ENCODE peak calls at places on chromosomes 1 and 21, in four cellular contexts. One of them, this sample, is unnamed.

GRCh38 chr1:43783671-43784205 is 76.4 kb downstream of the ST3GAL3 start:
- DNase-seq in dorsolateral prefrontal cortex: no peak
- DNase-seq in cardiac fibroblast: peak
- DNase-seq in Peyer's patch: no peak
- DNase-seq in this sample: no peak

GRCh38 chr1:22484741-22485140 is 33.1 kb downstream of the ZBTB40 start:
- DNase-seq in dorsolateral prefrontal cortex: no peak
- DNase-seq in cardiac fibroblast: no peak
- DNase-seq in Peyer's patch: no peak
- DNase-seq in this sample: no peak

GRCh38 chr1:62299426-62300200 is 19.6 kb downstream of the KANK4 start:
- DNase-seq in dorsolateral prefrontal cortex: no peak
- DNase-seq in cardiac fibroblast: no peak
- DNase-seq in Peyer's patch: no peak
- DNase-seq in this sample: no peak

GRCh38 chr1:89198081-89198480 is 661 bp downstream of the GBP4 start:
- DNase-seq in dorsolateral prefrontal cortex: no peak
- DNase-seq in cardiac fibroblast: no peak
- DNase-seq in Peyer's patch: no peak
- DNase-seq in this sample: no peak

GRCh38 chr1:26986658-26987057 is 6.8 kb upstream of the TRNP1 start:
- DNase-seq in dorsolateral prefrontal cortex: no peak
- DNase-seq in cardiac fibroblast: no peak
- DNase-seq in Peyer's patch: no peak
- DNase-seq in this sample: no peak

GRCh38 chr1:24973315-24973714 is 43.2 kb upstream of the RUNX3 start:
- DNase-seq in dorsolateral prefrontal cortex: no peak
- DNase-seq in cardiac fibroblast: no peak
- DNase-seq in Peyer's patch: no peak
- DNase-seq in this sample: no peak

GRCh38 chr1:247079141-247079874 is 697 bp upstream of the ZNF670 start:
- DNase-seq in dorsolateral prefrontal cortex: no peak
- DNase-seq in cardiac fibroblast: no peak
- DNase-seq in Peyer's patch: no peak
- DNase-seq in this sample: no peak

GRCh38 chr1:157893681-157894080 is 52.1 kb upstream of the CD5L start:
- DNase-seq in dorsolateral prefrontal cortex: no peak
- DNase-seq in cardiac fibroblast: peak
- DNase-seq in Peyer's patch: no peak
- DNase-seq in this sample: no peak

GRCh38 chr21:34182436-34182835 is 109.1 kb downstream of the MRPS6 start:
- DNase-seq in dorsolateral prefrontal cortex: no peak
- DNase-seq in cardiac fibroblast: no peak
- DNase-seq in Peyer's patch: no peak
- DNase-seq in this sample: no peak

GRCh38 chr1:246434335-246434734 is 72.7 kb downstream of the SMYD3 start:
- DNase-seq in dorsolateral prefrontal cortex: no peak
- DNase-seq in cardiac fibroblast: no peak
- DNase-seq in Peyer's patch: no peak
- DNase-seq in this sample: no peak

GRCh38 chr1:1779691-1780597 is 1.7 kb upstream of the NADK start:
- DNase-seq in dorsolateral prefrontal cortex: no peak
- DNase-seq in cardiac fibroblast: peak
- DNase-seq in Peyer's patch: peak
- DNase-seq in this sample: peak

GRCh38 chr1:39896909-39897685 is 4.6 kb downstream of the MYCL start:
- DNase-seq in dorsolateral prefrontal cortex: no peak
- DNase-seq in cardiac fibroblast: peak
- DNase-seq in Peyer's patch: peak
- DNase-seq in this sample: no peak

GRCh38 chr1:21816602-21817302 is 4.7 kb downstream of the LDLRAD2 start:
- DNase-seq in dorsolateral prefrontal cortex: no peak
- DNase-seq in cardiac fibroblast: peak
- DNase-seq in Peyer's patch: peak
- DNase-seq in this sample: no peak

GRCh38 chr1:240946926-240947325 is 335.0 kb upstream of the GREM2 start:
- DNase-seq in dorsolateral prefrontal cortex: no peak
- DNase-seq in cardiac fibroblast: peak
- DNase-seq in Peyer's patch: peak
- DNase-seq in this sample: no peak

GRCh38 chr1:12143631-12144155 is 23.1 kb upstream of the TNFRSF1B start:
- DNase-seq in dorsolateral prefrontal cortex: peak
- DNase-seq in cardiac fibroblast: peak
- DNase-seq in Peyer's patch: peak
- DNase-seq in this sample: no peak

GRCh38 chr1:165073402-165074007 is 283.0 kb downstream of the LMX1A start:
- DNase-seq in dorsolateral prefrontal cortex: no peak
- DNase-seq in cardiac fibroblast: peak
- DNase-seq in Peyer's patch: no peak
- DNase-seq in this sample: no peak

GRCh38 chr21:26844258-26845065 is 747 bp downstream of the ADAMTS1 start:
- DNase-seq in dorsolateral prefrontal cortex: peak
- DNase-seq in cardiac fibroblast: peak
- DNase-seq in Peyer's patch: no peak
- DNase-seq in this sample: no peak

GRCh38 chr1:245751671-245752070 is 596.9 kb downstream of the KIF26B start:
- DNase-seq in dorsolateral prefrontal cortex: no peak
- DNase-seq in cardiac fibroblast: no peak
- DNase-seq in Peyer's patch: no peak
- DNase-seq in this sample: no peak

GRCh38 chr1:150528196-150528595 is 12.6 kb downstream of the FALEC start:
- DNase-seq in dorsolateral prefrontal cortex: no peak
- DNase-seq in cardiac fibroblast: peak
- DNase-seq in Peyer's patch: no peak
- DNase-seq in this sample: no peak

GRCh38 chr1:167136191-167136614 is 42.3 kb downstream of the STYXL2 start:
- DNase-seq in dorsolateral prefrontal cortex: no peak
- DNase-seq in cardiac fibroblast: peak
- DNase-seq in Peyer's patch: no peak
- DNase-seq in this sample: no peak

GRCh38 chr1:111565079-111565478 is 54.5 kb upstream of the RAP1A start:
- DNase-seq in dorsolateral prefrontal cortex: peak
- DNase-seq in cardiac fibroblast: peak
- DNase-seq in Peyer's patch: no peak
- DNase-seq in this sample: no peak

GRCh38 chr1:151831256-151831591 is 378 bp downstream of the RORC start:
- DNase-seq in dorsolateral prefrontal cortex: no peak
- DNase-seq in cardiac fibroblast: no peak
- DNase-seq in Peyer's patch: no peak
- DNase-seq in this sample: no peak

GRCh38 chr1:201546093-201546492 is 7.2 kb downstream of the NAV1 start:
- DNase-seq in dorsolateral prefrontal cortex: no peak
- DNase-seq in cardiac fibroblast: no peak
- DNase-seq in Peyer's patch: no peak
- DNase-seq in this sample: no peak

DNA sequence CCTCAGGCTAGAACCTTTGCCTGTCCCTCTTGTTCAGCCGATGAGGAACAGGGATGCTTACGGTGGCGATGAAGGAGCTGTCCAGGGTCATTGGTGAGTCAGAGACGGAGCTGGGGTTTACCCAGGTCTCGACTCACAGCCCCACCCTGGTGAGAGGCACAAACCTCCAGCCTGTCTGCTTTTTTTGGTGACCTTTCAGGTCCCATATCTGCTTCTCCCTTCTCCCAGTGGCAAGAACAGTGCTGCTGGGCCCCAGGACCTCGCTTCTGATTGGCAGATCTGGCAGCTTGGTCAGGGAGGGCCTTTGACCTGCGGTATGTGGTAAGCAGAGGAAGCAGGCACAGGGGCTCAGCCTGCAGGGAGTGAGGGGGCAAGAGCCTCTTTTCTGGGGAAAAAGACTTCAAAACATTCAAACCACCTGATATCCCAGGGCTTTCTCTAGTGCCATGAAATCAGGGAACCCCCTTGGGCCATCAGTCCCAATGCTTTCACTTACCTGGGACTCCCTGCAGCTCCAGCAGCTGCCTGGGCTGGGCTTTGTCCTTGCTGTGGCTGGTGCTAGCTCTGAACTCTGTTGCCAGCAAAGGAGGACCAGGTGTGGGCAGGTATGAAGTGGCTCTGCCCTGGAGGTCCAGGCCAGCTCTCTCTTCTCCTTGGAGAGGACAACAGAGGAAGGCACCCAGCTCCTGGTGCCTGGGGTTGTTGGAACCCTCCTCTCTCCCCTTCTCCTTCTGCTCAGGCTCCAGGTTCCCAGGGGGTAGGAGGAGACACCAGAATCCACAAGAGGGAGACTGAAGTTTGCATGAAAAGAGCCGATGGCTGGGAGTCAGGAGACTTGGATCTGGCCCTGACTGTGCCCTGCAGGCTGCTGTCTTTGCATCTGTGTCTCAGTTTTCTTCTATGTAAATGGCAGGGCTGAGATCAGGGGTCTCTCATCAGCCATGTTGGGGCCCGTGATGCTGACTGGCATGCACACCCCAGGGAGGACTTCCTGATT is 41.4 kb downstream of the TRIM62 start:
- DNase-seq in dorsolateral prefrontal cortex: no peak
- DNase-seq in cardiac fibroblast: peak
- DNase-seq in Peyer's patch: no peak
- DNase-seq in this sample: no peak
- H3K4me3 ChIP-seq in dorsolateral prefrontal cortex: no peak
- H3K4me3 ChIP-seq in cardiac fibroblast: no peak
- H3K4me3 ChIP-seq in Peyer's patch: no peak
- H3K4me3 ChIP-seq in this sample: no peak

DNA sequence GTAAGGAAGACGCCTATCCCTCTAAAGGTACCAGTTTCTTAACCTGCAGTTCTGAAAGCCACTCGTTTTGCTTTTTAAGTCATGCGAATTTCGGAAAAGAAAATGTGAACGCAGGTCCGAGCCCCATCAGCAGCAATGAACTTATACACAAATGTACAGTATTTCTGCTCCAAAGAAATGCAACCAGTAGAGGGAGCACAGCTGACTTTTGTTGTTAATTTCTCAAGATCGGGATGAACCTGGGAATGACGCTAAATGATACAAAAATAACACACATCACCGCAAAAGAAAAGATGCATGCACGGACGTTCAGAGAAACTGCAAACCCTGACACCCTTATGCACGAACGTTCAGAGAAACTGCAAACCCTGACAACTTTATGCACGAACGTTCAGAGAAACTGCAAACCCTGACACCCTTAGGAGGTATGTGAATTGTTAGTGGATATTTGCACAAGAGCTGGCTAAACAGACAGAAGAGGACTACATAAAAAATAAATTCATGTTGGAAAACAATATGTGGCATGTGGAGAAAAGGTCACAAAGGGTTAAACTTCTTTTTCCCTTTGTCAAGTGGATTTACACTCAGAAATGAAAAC is 3.5 kb upstream of the TIAM1 start:
- DNase-seq in dorsolateral prefrontal cortex: no peak
- DNase-seq in cardiac fibroblast: peak
- DNase-seq in Peyer's patch: no peak
- DNase-seq in this sample: no peak
- TF ChIP-seq CTCF in dorsolateral prefrontal cortex: peak
- TF ChIP-seq CTCF in cardiac fibroblast: peak
- TF ChIP-seq CTCF in Peyer's patch: no peak
- TF ChIP-seq CTCF in this sample: peak

GRCh38 chr1:33025180-33025569 is 11.5 kb downstream of the AK2 start:
- DNase-seq in dorsolateral prefrontal cortex: no peak
- DNase-seq in cardiac fibroblast: no peak
- DNase-seq in Peyer's patch: no peak
- DNase-seq in this sample: no peak
- H3K4me3 ChIP-seq in dorsolateral prefrontal cortex: no peak
- H3K4me3 ChIP-seq in cardiac fibroblast: no peak
- H3K4me3 ChIP-seq in Peyer's patch: no peak
- H3K4me3 ChIP-seq in this sample: no peak

GRCh38 chr1:244210884-244211558 is 159.9 kb downstream of the ZBTB18 start:
- DNase-seq in dorsolateral prefrontal cortex: no peak
- DNase-seq in cardiac fibroblast: peak
- DNase-seq in Peyer's patch: no peak
- DNase-seq in this sample: no peak
- TF ChIP-seq CTCF in dorsolateral prefrontal cortex: peak
- TF ChIP-seq CTCF in cardiac fibroblast: peak
- TF ChIP-seq CTCF in Peyer's patch: peak
- TF ChIP-seq CTCF in this sample: peak

DNA sequence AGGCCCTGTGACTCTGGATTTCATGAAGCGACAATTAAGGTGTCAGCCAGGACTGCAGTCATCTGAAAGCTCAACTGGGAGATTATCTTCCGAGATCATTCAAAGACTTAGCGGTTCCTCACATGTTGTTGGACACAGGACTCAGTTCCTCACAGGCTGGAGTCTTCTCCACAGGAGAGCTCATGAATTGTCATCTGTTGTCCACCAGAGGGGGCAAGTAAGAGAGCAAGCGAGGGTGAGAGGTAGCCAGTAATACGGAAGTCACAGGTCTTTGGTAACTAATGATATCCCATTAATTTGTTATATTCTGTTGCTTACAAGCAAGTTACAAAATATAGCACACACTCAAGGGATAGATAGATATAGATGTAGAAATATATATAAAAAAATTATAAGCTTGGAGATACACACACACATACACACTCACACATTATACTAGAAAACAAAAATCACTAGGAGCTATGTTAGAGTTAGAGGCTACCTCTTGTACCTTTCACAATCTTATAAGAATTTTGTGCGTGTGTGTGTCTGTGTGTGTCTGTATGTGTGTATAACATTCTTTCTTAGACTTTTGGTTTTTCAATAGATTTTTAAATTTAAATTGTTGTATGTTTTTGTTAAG is 1695.3 kb downstream of the BRINP3 start:
- DNase-seq in dorsolateral prefrontal cortex: no peak
- DNase-seq in cardiac fibroblast: peak
- DNase-seq in Peyer's patch: no peak
- DNase-seq in this sample: no peak
- H3K4me3 ChIP-seq in dorsolateral prefrontal cortex: no peak
- H3K4me3 ChIP-seq in cardiac fibroblast: no peak
- H3K4me3 ChIP-seq in Peyer's patch: no peak
- H3K4me3 ChIP-seq in this sample: no peak

GRCh38 chr1:66752000-66752592 is at the start of gene DYNLT5:
- DNase-seq in dorsolateral prefrontal cortex: peak
- DNase-seq in cardiac fibroblast: peak
- DNase-seq in Peyer's patch: peak
- DNase-seq in this sample: no peak
- TF ChIP-seq CTCF in dorsolateral prefrontal cortex: peak
- TF ChIP-seq CTCF in cardiac fibroblast: no peak
- TF ChIP-seq CTCF in Peyer's patch: no peak
- TF ChIP-seq CTCF in this sample: no peak

DNA sequence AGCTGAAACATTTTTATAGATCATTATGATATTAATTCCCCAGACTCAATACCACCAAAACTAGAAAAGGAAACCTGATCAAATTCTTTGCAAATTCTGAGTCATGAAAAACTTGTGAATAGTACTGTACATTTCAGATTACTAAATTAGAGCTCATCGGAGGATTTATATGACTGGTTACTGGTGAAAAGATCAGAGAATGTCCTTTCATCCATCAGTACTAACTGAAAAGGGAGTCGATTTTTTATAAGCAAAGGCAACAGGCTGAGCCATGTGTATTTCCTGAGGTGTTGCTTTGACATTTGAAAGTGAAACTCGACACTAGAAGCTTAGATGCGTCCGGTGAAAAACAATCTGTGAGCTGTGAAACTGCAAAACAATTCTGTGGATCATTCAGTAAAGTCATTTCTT is 155.7 kb downstream of the TNFSF18 start:
- DNase-seq in dorsolateral prefrontal cortex: no peak
- DNase-seq in cardiac fibroblast: peak
- DNase-seq in Peyer's patch: no peak
- DNase-seq in this sample: no peak
- H3K4me3 ChIP-seq in dorsolateral prefrontal cortex: no peak
- H3K4me3 ChIP-seq in cardiac fibroblast: no peak
- H3K4me3 ChIP-seq in Peyer's patch: no peak
- H3K4me3 ChIP-seq in this sample: no peak

This sample was measured in GM12864.